ENCODE peak calls at places on chromosomes 3 and 15, in six cellular contexts. A, U, S, N, K and V are unnamed samples. For H3K36me3, the result is how much of the 10 kb centered on the place peaks cover.

GRCh38 chr3:19931180-19931692 is 2.8 kb downstream of the EFHB start:
- DNase-seq in A (no peak), U (no peak), S (no peak), K (no peak), N (no peak), V (no peak)

GRCh38 chr3:59367150-59367549 is 317.3 kb upstream of the CFAP20DC start:
- DNase-seq in S (no peak), N (no peak), U (no peak), A (peak), K (no peak), V (no peak)

GRCh38 chr3:359672-360071 is 163.1 kb downstream of the CHL1 start:
- DNase-seq in A (no peak), K (no peak), U (no peak), N (no peak), S (no peak), V (no peak)

GRCh38 chr15:51307811-51308210 is 30.6 kb downstream of the CYP19A1 start:
- DNase-seq in A (no peak), N (no peak), U (no peak), K (no peak), S (no peak), V (no peak)

GRCh38 chr3:137150825-137151224 is 193.0 kb downstream of the IL20RB start:
- DNase-seq in A (no peak), K (no peak), N (no peak), U (no peak), S (no peak), V (no peak)

GRCh38 chr3:39433642-39434041 is 27.1 kb downstream of the RPSA start:
- DNase-seq in S (no peak), A (peak), U (no peak), N (no peak), K (peak), V (peak)

GRCh38 chr15:40660686-40661085 is 34.3 kb upstream of the RAD51 start:
- DNase-seq in U (no peak), A (no peak), N (no peak), K (no peak), S (no peak), V (no peak)

GRCh38 chr3:112546216-112546759 is 15.5 kb downstream of the ATG3 start:
- DNase-seq in K (no peak), S (no peak), N (no peak), U (no peak), A (no peak), V (no peak)

GRCh38 chr3:165759041-165759440 is 78.2 kb downstream of the BCHE start:
- DNase-seq in U (no peak), K (no peak), A (no peak), N (no peak), S (no peak), V (no peak)

GRCh38 chr3:172749201-172749965 is 1.1 kb upstream of the ECT2 start:
- DNase-seq in K (peak), U (no peak), S (peak), N (peak), A (peak), V (peak)
- H3K4me3 ChIP-seq in K (peak), U (peak), S (peak), N (peak), A (peak), V (peak)

GRCh38 chr15:63640146-63640545 is 43.0 kb downstream of the FBXL22 start:
- DNase-seq in N (no peak), S (no peak), A (no peak), K (no peak), U (no peak), V (no peak)
- H3K36me3 ChIP-seq in N (under half), S (under half), A (under half), K (under half), U (half or more), V (under half)

GRCh38 chr3:195582947-195583346 is 793 bp downstream of the APOD start:
- DNase-seq in N (peak), S (no peak), A (no peak), U (no peak), K (no peak), V (no peak)
- TF ChIP-seq CTCF in N (peak), S (no peak), A (no peak), U (no peak), K (no peak), V (no peak)

DNA sequence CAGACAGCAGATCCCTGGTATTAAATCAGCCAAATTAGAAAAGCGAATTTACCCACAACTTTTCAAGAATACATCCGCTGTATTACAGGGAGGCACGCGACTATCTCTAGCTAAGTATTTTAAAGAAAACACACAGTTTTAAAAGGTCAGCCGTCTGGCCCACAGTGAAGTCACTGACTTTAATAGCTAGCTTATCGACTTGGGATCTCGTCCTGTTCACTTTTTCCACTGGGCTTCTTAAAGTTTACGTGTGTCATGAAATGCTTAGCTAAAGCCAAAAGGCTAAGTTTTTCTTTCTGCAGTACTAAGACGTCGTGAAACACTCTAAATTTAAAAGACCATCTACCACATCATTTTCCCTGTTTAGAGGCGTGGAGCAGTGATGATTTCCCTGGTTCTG is 27.2 kb downstream of the LRIG1 start:
- DNase-seq in A (peak), N (no peak), K (peak), U (no peak), S (no peak), V (no peak)
- H3K4me3 ChIP-seq in A (peak), N (no peak), K (no peak), U (peak), S (no peak), V (no peak)

GRCh38 chr3:138782748-138783147 is 52.0 kb downstream of the PIK3CB start:
- DNase-seq in K (no peak), U (no peak), A (no peak), S (no peak), N (no peak), V (no peak)
- H3K36me3 ChIP-seq in K (under half), U (under half), A (under half), S (under half), N (under half), V (under half)